ENCODE peak calls at places on chromosomes 7 and 10, in six cellular contexts. V is bronchial epithelial cell, R is prostate gland, I is IMR-90, K is pancreas, N is stomach. M is an unnamed sample.

GRCh38 chr10:52486840-52487611 is 172.9 kb downstream of the DKK1 start:
- DNase-seq in N (no peak), K (no peak), R (no peak), V (peak; percentile 95), I (peak; percentile 92), M (no peak)

GRCh38 chr10:6920072-6921019 is 340.3 kb upstream of the PRKCQ start:
- DNase-seq in V (peak; percentile 67), R (peak; percentile 67), K (peak; percentile 75), N (peak; percentile 82), I (peak; percentile 28), M (peak; percentile 57)

GRCh38 chr7:82012453-82012852 is 242.6 kb upstream of the HGF start:
- DNase-seq in K (no peak), R (no peak), N (no peak), I (peak; percentile 35), V (no peak), M (no peak)

GRCh38 chr7:89474456-89474855 is 678.9 kb upstream of the TEX47 start:
- DNase-seq in K (no peak), R (no peak), N (no peak), I (no peak), V (no peak), M (no peak)

GRCh38 chr10:31320598-31321211 is 1.7 kb downstream of the ZEB1 start:
- DNase-seq in N (no peak), K (peak; percentile 21), I (peak; percentile 59), V (peak; percentile 16), R (no peak), M (no peak)

GRCh38 chr10:5466451-5466996 is 32.8 kb downstream of the CALML5 start:
- DNase-seq in R (peak; percentile 80), K (peak; percentile 81), I (peak; percentile 82), V (peak; percentile 94), N (peak; percentile 87), M (peak; percentile 79)

GRCh38 chr7:29794959-29795629 is 11.2 kb upstream of the WIPF3 start:
- DNase-seq in N (no peak), K (no peak), I (no peak), V (no peak), R (no peak), M (no peak)

GRCh38 chr10:43424431-43424830 is 12.5 kb upstream of the ZNF487 start:
- DNase-seq in R (no peak), K (no peak), N (no peak), I (no peak), V (no peak), M (no peak)

GRCh38 chr10:78570633-78571032 is 498.1 kb upstream of the ZMIZ1 start:
- DNase-seq in V (no peak), K (no peak), N (no peak), R (peak; percentile 23), I (no peak), M (no peak)

GRCh38 chr7:31122649-31123058 is 70.5 kb downstream of the ADCYAP1R1 start:
- DNase-seq in V (peak; percentile 83), I (peak; percentile 90), K (peak; percentile 59), N (peak; percentile 67), R (peak; percentile 43), M (no peak)

GRCh38 chr10:88791924-88792323 is 10.6 kb upstream of the LIPM start:
- DNase-seq in N (no peak), V (peak; percentile 15), R (no peak), I (peak; percentile 8), K (no peak), M (no peak)

GRCh38 chr10:88783734-88784133 is 18.8 kb upstream of the LIPM start:
- DNase-seq in N (no peak), I (peak; percentile 41), R (no peak), V (no peak), K (no peak), M (no peak)

GRCh38 chr10:88792656-88793055 is 9.9 kb upstream of the LIPM start:
- DNase-seq in K (peak; percentile 48), I (peak; percentile 45), N (no peak), R (no peak), V (peak; percentile 41), M (no peak)

GRCh38 chr10:88786032-88786770 is 16.3 kb upstream of the LIPM start:
- DNase-seq in R (no peak), N (no peak), V (no peak), I (no peak), K (no peak), M (no peak)

GRCh38 chr10:88787463-88787862 is 15.1 kb upstream of the LIPM start:
- DNase-seq in V (no peak), N (no peak), K (no peak), I (no peak), R (no peak), M (no peak)
- H3K4me3 ChIP-seq in V (no peak overlapping the region), N (no peak overlapping the region), K (no peak overlapping the region), I (no peak overlapping the region), R (no peak overlapping the region), M (no peak overlapping the region)

DNA sequence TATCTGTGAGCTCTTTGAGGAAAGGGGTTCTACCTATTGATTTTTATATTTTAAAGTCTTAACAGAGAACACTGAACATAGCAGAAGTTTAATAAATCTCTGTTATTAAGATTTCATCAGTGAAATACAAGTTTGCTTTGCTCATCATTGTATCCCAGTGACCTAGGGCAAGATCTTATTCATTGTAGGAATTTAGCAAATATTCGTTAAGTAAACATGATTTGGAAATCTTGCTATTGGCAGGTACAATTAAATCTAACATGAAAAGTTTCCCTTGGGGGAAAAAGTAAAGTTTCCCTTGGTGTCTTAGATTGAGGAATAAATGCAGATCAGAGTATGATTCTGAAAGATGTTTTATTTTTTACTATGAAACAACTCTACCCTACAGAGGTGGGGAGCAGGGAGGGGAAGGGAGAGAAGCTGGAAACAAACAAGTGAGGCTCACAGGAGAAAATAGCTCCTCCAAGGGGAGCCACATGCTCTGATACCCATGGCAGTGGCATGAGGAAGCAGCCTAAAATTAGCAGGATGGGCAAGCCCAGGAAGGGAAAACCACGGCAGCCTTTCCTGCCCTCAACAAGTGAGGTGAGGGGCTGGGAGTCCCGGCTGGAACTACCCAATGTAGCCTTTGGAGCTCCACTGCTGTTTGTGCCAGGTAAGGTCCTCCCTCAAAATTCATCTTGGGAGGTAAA is 12.4 kb upstream of the HERC4 start:
- DNase-seq in V (peak; percentile 58), K (no peak), R (no peak), I (no peak), N (no peak), M (no peak)
- H3K4me3 ChIP-seq in V (no peak overlapping the region), K (no peak overlapping the region), R (no peak overlapping the region), I (no peak overlapping the region), N (no peak overlapping the region), M (no peak overlapping the region)

DNA sequence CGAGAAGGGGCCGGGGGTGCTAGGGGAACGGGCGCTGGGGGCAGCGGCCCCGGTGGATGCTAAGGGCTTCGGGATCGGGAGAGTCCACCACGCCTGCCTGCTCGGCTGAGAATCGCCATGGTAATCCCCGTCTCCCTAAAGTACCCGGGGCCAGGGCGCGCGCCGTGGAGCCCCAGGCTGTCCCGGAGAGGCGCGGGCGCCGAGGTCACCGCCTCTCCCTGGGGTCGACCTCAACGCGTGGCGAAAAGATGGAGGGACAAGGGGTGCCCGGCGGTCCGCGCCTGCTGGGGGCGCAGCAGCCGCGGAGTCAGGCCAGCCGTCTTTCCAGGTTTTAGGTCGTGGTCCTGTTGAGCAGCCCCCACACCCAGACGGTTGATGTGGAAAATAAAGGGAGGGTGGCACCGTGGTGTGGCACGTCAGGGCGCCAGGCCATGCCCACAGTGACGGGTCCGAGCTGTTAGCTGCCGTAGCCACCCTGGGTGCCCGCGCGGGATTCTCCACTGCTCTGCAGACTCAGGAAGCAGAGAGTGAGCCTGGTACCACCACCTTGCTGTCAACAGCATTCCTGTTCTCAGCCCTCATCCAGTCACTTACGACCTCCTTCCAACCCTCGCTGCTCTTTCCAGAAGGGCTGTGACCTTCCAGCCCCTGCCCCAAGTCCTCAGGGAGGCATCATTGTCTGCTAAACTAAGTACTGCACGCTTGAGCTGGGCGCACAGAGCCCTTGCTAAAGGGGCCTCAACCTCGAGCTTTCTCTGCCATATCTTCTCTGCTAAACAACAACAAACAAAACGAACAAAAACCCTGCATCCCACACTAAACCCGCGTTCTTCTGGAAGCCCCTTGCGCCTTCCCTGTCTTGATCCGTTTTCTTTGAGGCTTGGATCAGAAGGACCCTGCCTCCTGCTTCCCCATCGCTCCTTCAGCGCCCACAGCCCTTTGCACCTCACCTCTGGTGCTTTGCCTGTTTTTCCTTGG is 666 bp downstream of the SMKR1 start:
- DNase-seq in V (no peak), R (no peak), I (no peak), K (no peak), N (peak; percentile 25), M (no peak)
- H3K4me3 ChIP-seq in V (peak overlapping the region; percentile 43), R (peak overlapping the region; percentile 38), I (peak overlapping the region; percentile 47), K (peak overlapping the region; percentile 69), N (peak overlapping the region; percentile 61), M (peak overlapping the region; percentile 48)

DNA sequence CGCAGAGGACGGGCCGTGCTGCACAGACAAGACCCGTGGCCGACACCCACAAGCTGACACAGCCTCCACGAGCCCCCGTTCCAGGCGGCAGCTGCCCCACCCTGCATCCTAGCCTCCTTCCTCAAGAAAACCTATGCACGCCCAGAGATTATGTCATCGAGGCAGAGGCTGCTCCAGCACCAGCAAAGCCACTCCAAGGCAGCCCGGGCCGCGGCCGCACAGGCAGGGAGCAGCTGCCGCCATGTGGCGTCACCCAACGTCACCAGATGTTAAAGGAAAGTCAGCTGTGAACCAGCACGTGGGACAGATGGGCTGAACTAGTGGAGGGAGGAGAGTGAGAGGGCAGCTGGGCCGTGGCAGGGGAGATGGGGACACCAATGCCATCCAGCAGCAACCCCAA is 59.8 kb downstream of the STK32C start:
- DNase-seq in R (no peak), I (no peak), N (no peak), V (no peak), K (no peak), M (no peak)
- H3K4me3 ChIP-seq in R (no peak overlapping the region), I (no peak overlapping the region), N (no peak overlapping the region), V (no peak overlapping the region), K (no peak overlapping the region), M (no peak overlapping the region)